ENCODE peak calls at places on chromosomes 3 and 15, in nine cellular contexts. N, J, L, R, W, K, G, U and Y are unnamed samples.

GRCh38 chr3:140470962-140471361 is 206.9 kb upstream of the TRIM42 start:
- DNase-seq in N (no peak), J (no peak), L (no peak), R (no peak), W (no peak), K (no peak), G (no peak), U (no peak), Y (no peak)

GRCh38 chr3:169348276-169348675 is 315.2 kb downstream of the MECOM start:
- DNase-seq in N (no peak), J (no peak), L (no peak), R (no peak), W (no peak), K (no peak), G (no peak), U (no peak), Y (no peak)

GRCh38 chr3:41095702-41096101 is 103.6 kb upstream of the CTNNB1 start:
- DNase-seq in N (no peak), J (no peak), L (no peak), R (no peak), W (no peak), K (no peak), G (no peak), U (no peak), Y (no peak)

GRCh38 chr3:136634821-136635220 is 117.4 kb downstream of the STAG1 start:
- DNase-seq in N (no peak), J (no peak), L (no peak), R (no peak), W (no peak), K (no peak), G (no peak), U (no peak), Y (no peak)

GRCh38 chr3:157081681-157082210 is 78.2 kb downstream of the CCNL1 start:
- DNase-seq in N (peak), J (peak), L (peak), R (peak), W (peak), K (peak), G (peak), U (peak), Y (peak)

GRCh38 chr15:42193383-42193782 is 14.7 kb downstream of the VPS39 start:
- DNase-seq in N (no peak), J (no peak), L (no peak), R (no peak), W (no peak), K (no peak), G (no peak), U (no peak), Y (no peak)

GRCh38 chr3:52253314-52254260 is 8.0 kb downstream of the PPM1M start:
- DNase-seq in N (peak), J (no peak), L (no peak), R (no peak), W (no peak), K (no peak), G (no peak), U (no peak), Y (peak)

GRCh38 chr3:137012097-137012501 is 54.3 kb downstream of the IL20RB start:
- DNase-seq in N (no peak), J (no peak), L (no peak), R (no peak), W (peak), K (no peak), G (no peak), U (no peak), Y (no peak)

GRCh38 chr3:44045476-44046275 is 196.0 kb upstream of the TOPAZ1 start:
- DNase-seq in N (peak), J (no peak), L (no peak), R (no peak), W (no peak), K (no peak), G (no peak), U (no peak), Y (peak)

GRCh38 chr15:45187894-45188830 is at the start of gene SHF:
- DNase-seq in N (peak), J (no peak), L (peak), R (peak), W (no peak), K (no peak), G (no peak), U (peak), Y (peak)
- TF ChIP-seq POLR2A in N (no peak), J (no peak), L (peak), R (peak), W (no peak), K (no peak), G (no peak), U (peak), Y (no peak)

GRCh38 chr15:40567111-40567510 is 2.0 kb upstream of the RPUSD2 start:
- DNase-seq in N (no peak), J (no peak), L (no peak), R (no peak), W (no peak), K (no peak), G (peak), U (no peak), Y (peak)

GRCh38 chr15:40562691-40563090 is 2.2 kb downstream of the CCDC32 start:
- DNase-seq in N (no peak), J (no peak), L (peak), R (no peak), W (no peak), K (no peak), G (no peak), U (no peak), Y (no peak)

GRCh38 chr15:40569139-40569953 is at the start of gene RPUSD2:
- DNase-seq in N (peak), J (peak), L (peak), R (peak), W (peak), K (peak), G (peak), U (peak), Y (peak)

GRCh38 chr15:40565333-40566238 is 744 bp upstream of the CCDC32 start:
- DNase-seq in N (no peak), J (no peak), L (no peak), R (no peak), W (no peak), K (no peak), G (no peak), U (no peak), Y (no peak)

GRCh38 chr15:40564591-40565332 is at the start of gene CCDC32:
- DNase-seq in N (peak), J (peak), L (peak), R (peak), W (peak), K (peak), G (peak), U (peak), Y (peak)
- TF ChIP-seq POLR2A in N (no peak), J (no peak), L (peak), R (peak), W (no peak), K (peak), G (no peak), U (peak), Y (peak)

DNA sequence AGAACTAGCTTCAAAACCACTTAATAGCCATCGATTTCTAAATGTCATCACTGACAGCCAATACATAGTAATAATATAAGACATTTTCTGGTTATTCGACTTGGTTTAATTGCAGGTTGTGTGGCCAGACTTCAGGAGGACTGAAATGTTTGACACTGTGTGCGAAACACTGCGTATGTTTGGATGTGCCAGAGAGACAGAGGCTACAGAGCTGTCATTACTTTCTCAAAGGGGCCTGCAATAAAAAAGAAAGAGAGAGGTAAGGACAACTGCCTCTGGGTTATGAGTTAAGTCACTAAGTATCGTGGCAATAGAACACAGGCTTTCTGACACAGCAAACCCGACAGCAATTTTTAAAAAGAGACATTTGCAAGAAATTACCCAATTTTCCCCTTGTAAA is 882 bp downstream of the LMOD3 start:
- DNase-seq in N (no peak), J (no peak), L (no peak), R (no peak), W (no peak), K (no peak), G (no peak), U (no peak), Y (no peak)
- TF ChIP-seq POLR2A in N (no peak), J (no peak), L (no peak), R (no peak), W (no peak), K (no peak), G (no peak), U (no peak), Y (no peak)

DNA sequence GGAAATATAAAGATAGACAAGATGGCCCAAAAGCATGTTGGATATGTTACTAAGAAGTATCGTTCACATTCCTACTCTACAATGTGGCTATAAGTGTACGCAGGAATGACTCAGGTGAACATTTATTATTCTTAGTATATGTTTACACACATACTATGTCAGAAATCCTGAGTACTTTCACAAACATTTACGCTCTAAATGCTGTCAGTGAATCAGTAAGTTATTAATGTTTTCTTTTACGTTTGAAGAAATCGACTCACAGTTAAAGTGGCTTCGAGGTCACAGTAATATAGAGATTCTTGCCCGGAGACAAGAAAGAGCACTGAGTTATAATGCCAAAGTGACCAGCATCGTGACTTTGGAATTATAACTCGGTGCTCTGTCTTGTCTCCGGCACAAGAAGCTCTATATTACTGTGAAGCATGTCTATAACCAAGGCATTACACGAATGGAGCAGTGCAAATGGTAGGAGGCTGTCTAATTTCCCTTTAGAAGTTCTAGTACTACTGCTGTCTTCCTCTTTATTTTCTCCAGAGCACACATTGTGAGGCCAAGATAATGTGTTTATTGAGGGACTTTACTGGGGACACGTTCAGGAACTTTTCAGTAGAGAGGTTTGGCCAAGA is 61.8 kb upstream of the P3H2 start:
- DNase-seq in N (no peak), J (no peak), L (no peak), R (no peak), W (no peak), K (no peak), G (no peak), U (no peak), Y (no peak)
- TF ChIP-seq POLR2A in N (no peak), J (no peak), L (no peak), R (no peak), W (no peak), K (no peak), G (no peak), U (no peak), Y (no peak)